ENCODE peak calls at places on chromosomes 13 and 19, in ten cellular contexts. J is psoas muscle; O is CD4-positive, alpha-beta T cell; Q is fibroblast of lung; U is H54; K is SK-N-SH; H is left lung; E is body of pancreas; I is KG1; Z is naive B cell. P is an unnamed sample.

GRCh38 chr19:38247734-38248268 is 8.4 kb downstream of the PPP1R14A start:
- DNase-seq in I (no peak), J (no peak), Z (no peak), E (no peak), O (no peak), U (no peak), Q (no peak), H (no peak), K (no peak), P (no peak)

GRCh38 chr19:38049105-38049649 is 142.2 kb downstream of the SIPA1L3 start:
- DNase-seq in H (no peak), J (no peak), I (no peak), Q (no peak), O (peak), Z (peak), K (no peak), U (no peak), E (no peak), P (peak)

GRCh38 chr19:49085868-49086232 is 599 bp downstream of the SNRNP70 start:
- DNase-seq in K (no peak), Q (no peak), H (no peak), Z (no peak), U (no peak), I (no peak), O (no peak), E (no peak), J (no peak), P (no peak)

GRCh38 chr13:71118779-71119364 is 748.1 kb downstream of the DACH1 start:
- DNase-seq in E (no peak), I (no peak), Z (no peak), J (no peak), H (no peak), U (no peak), O (no peak), K (no peak), Q (no peak), P (no peak)

GRCh38 chr13:40024578-40024952 is 369.1 kb downstream of the COG6 start:
- DNase-seq in U (no peak), I (no peak), J (no peak), Z (no peak), E (no peak), K (no peak), Q (no peak), H (no peak), O (no peak), P (no peak)

GRCh38 chr13:98915563-98916348 is 62.1 kb downstream of the DOCK9 start:
- DNase-seq in K (no peak), U (no peak), J (no peak), Q (no peak), Z (no peak), E (no peak), I (no peak), H (no peak), O (no peak), P (no peak)

GRCh38 chr19:13588953-13589833 is 82.9 kb upstream of the CACNA1A start:
- DNase-seq in U (peak), Z (peak), Q (peak), H (peak), K (peak), O (peak), I (peak), J (peak), E (peak), P (peak)

GRCh38 chr19:29248332-29248844 is 35.4 kb upstream of the UQCRFS1 start:
- DNase-seq in J (no peak), Q (no peak), E (no peak), K (no peak), I (no peak), H (no peak), U (no peak), Z (no peak), O (no peak), P (no peak)

GRCh38 chr19:8126511-8126910 is 22.9 kb downstream of the FBN3 start:
- DNase-seq in O (no peak), U (no peak), K (no peak), Q (no peak), Z (no peak), J (no peak), I (no peak), E (no peak), H (no peak), P (no peak)

GRCh38 chr13:25178070-25178469 is 6.0 kb upstream of the AMER2 start:
- DNase-seq in Z (no peak), E (no peak), U (no peak), H (no peak), O (no peak), Q (no peak), K (no peak), J (no peak), I (no peak), P (no peak)

GRCh38 chr13:32176696-32177095 is 138.5 kb downstream of the ZAR1L start:
- DNase-seq in U (no peak), O (no peak), I (no peak), E (no peak), K (no peak), Q (no peak), H (no peak), Z (no peak), J (no peak), P (no peak)

GRCh38 chr13:89402211-89402610 is 1731.0 kb downstream of the SLITRK5 start:
- DNase-seq in H (no peak), I (no peak), Z (no peak), U (no peak), O (no peak), K (no peak), E (no peak), Q (no peak), J (no peak), P (no peak)

GRCh38 chr19:37925212-37925611 is 18.2 kb downstream of the SIPA1L3 start:
- DNase-seq in U (no peak), Q (no peak), I (no peak), E (no peak), O (no peak), H (no peak), K (no peak), Z (no peak), J (no peak), P (no peak)

GRCh38 chr13:40272776-40273139 is 393.7 kb downstream of the FOXO1 start:
- DNase-seq in J (no peak), K (no peak), E (no peak), I (no peak), Z (no peak), H (no peak), U (no peak), Q (peak), O (no peak), P (no peak)

GRCh38 chr19:47036233-47036651 is 12.2 kb downstream of the TMEM160 start:
- DNase-seq in J (no peak), Z (peak), E (peak), Q (no peak), U (no peak), H (no peak), K (no peak), I (no peak), O (no peak), P (no peak)

GRCh38 chr19:4115050-4115817 is 8.7 kb downstream of the MAP2K2 start:
- DNase-seq in U (no peak), I (no peak), J (no peak), K (peak), O (peak), H (no peak), Q (no peak), Z (peak), E (no peak), P (no peak)

GRCh38 chr19:5563941-5564612 is 3.7 kb downstream of the TINCR start:
- DNase-seq in H (no peak), I (no peak), Z (no peak), E (no peak), O (no peak), U (no peak), K (peak), Q (no peak), J (no peak), P (peak)

GRCh38 chr13:97109841-97110492 is 112.2 kb upstream of the MBNL2 start:
- DNase-seq in U (peak), O (peak), I (peak), Q (peak), Z (peak), E (peak), H (peak), K (peak), J (peak), P (peak)

GRCh38 chr13:20940083-20940482 is 37.5 kb upstream of the XPO4 start:
- DNase-seq in I (no peak), H (no peak), Q (peak), O (no peak), U (no peak), E (no peak), J (no peak), K (no peak), Z (no peak), P (no peak)

GRCh38 chr13:109784590-109785140 is 1.7 kb downstream of the IRS2 start:
- DNase-seq in K (peak), E (peak), I (peak), J (peak), Z (peak), U (peak), H (no peak), O (peak), Q (peak), P (no peak)

GRCh38 chr19:47414469-47414868 is 4.9 kb downstream of the MEIS3 start:
- DNase-seq in Z (no peak), Q (no peak), E (peak), J (no peak), K (peak), O (no peak), I (no peak), U (no peak), H (no peak), P (no peak)

GRCh38 chr19:12996542-12997094 is 1.3 kb downstream of the NFIX start:
- DNase-seq in K (peak), E (peak), Z (no peak), Q (peak), I (no peak), H (no peak), J (peak), U (peak), O (no peak), P (no peak)

GRCh38 chr19:6767357-6768235 is at the start of gene SH2D3A:
- DNase-seq in Q (peak), O (peak), K (peak), E (peak), I (peak), Z (peak), U (peak), J (peak), H (peak), P (peak)

GRCh38 chr19:34598217-34599155 is 78.5 kb downstream of the SCGB2B2 start:
- DNase-seq in I (no peak), K (no peak), Q (no peak), Z (no peak), H (no peak), O (no peak), J (peak), U (no peak), E (peak), P (no peak)

GRCh38 chr13:105920375-105920774 is 615.1 kb downstream of the EFNB2 start:
- DNase-seq in U (no peak), H (no peak), Z (no peak), O (no peak), I (no peak), J (no peak), K (no peak), Q (peak), E (no peak), P (no peak)

GRCh38 chr19:14059093-14059480 is 2.8 kb downstream of the PALM3 start:
- DNase-seq in Q (no peak), H (no peak), U (no peak), E (no peak), Z (peak), O (no peak), I (no peak), J (no peak), K (peak), P (no peak)

GRCh38 chr19:23054456-23054855 is 51.5 kb upstream of the ZNF728 start:
- DNase-seq in Z (no peak), Q (no peak), K (no peak), J (no peak), I (no peak), O (no peak), E (no peak), U (no peak), H (no peak), P (no peak)

GRCh38 chr19:3324405-3324856 is 42.0 kb upstream of the NFIC start:
- DNase-seq in E (peak), K (peak), Q (no peak), H (peak), J (peak), U (no peak), Z (peak), I (peak), O (peak), P (no peak)

GRCh38 chr19:12783226-12783848 is 7.9 kb upstream of the JUNB start:
- DNase-seq in Z (no peak), H (no peak), U (no peak), I (no peak), E (no peak), K (no peak), J (no peak), Q (no peak), O (no peak), P (no peak)

GRCh38 chr13:23634897-23635296 is 64.7 kb downstream of the TNFRSF19 start:
- DNase-seq in E (no peak), Z (no peak), H (no peak), K (no peak), I (no peak), Q (no peak), O (no peak), U (no peak), J (no peak), P (no peak)

GRCh38 chr13:30796132-30796832 is 60.9 kb downstream of the ALOX5AP start:
- DNase-seq in H (no peak), Q (peak), J (no peak), Z (peak), U (peak), O (no peak), E (peak), K (no peak), I (no peak), P (peak)

GRCh38 chr13:97239306-97239705 is 17.2 kb downstream of the MBNL2 start:
- DNase-seq in H (no peak), U (no peak), O (no peak), I (no peak), K (no peak), Q (no peak), Z (no peak), J (no peak), E (no peak), P (no peak)

GRCh38 chr13:113315992-113316391 is 19.0 kb downstream of the LAMP1 start:
- DNase-seq in O (no peak), Q (no peak), U (no peak), Z (no peak), I (no peak), E (no peak), J (peak), K (peak), H (no peak), P (no peak)

GRCh38 chr19:44677019-44677809 is 5.9 kb downstream of the CEACAM19 start:
- DNase-seq in E (no peak), J (no peak), Q (peak), I (no peak), O (no peak), K (peak), Z (no peak), U (peak), H (no peak), P (peak)

P was measured in COLO829.